ENCODE peak calls at places on chromosomes 2 and 18, in five cellular contexts. G is B cell, U is stomach, C is fibroblast of villous mesenchyme, R is AG04450. S is an unnamed sample.

GRCh38 chr2:4135765-4136164 is 432.4 kb downstream of the DCDC2C start:
- DNase-seq in C (no peak), R (no peak), U (no peak), G (no peak), S (no peak)

GRCh38 chr2:26555246-26556133 is 77.6 kb upstream of the OTOF start:
- DNase-seq in U (no peak), C (no peak), R (no peak), G (no peak), S (no peak)

GRCh38 chr2:239159476-239159911 is 241.3 kb downstream of the HDAC4 start:
- DNase-seq in U (peak; percentile 16), C (no peak), G (no peak), R (no peak), S (no peak)

GRCh38 chr18:62366992-62367391 is 41.9 kb downstream of the TNFRSF11A start:
- DNase-seq in C (no peak), U (no peak), G (no peak), R (no peak), S (no peak)

GRCh38 chr2:95387358-95387757 is 15.2 kb upstream of the FAHD2A start:
- DNase-seq in C (no peak), R (no peak), G (no peak), U (no peak), S (no peak)

GRCh38 chr2:74507145-74507925 is at the start of gene PCGF1:
- DNase-seq in R (peak; percentile 92), U (peak; percentile 100), C (peak; percentile 98), G (peak; percentile 98), S (peak; percentile 98)

GRCh38 chr2:26683583-26683982 is 8.9 kb upstream of the KCNK3 start:
- DNase-seq in R (no peak), G (no peak), C (no peak), U (no peak), S (no peak)

GRCh38 chr2:11862049-11862448 is 115.6 kb downstream of the LPIN1 start:
- DNase-seq in R (no peak), G (no peak), U (no peak), C (no peak), S (no peak)

GRCh38 chr18:54280206-54280550 is 10.9 kb downstream of the POLI start:
- DNase-seq in U (no peak), C (no peak), R (no peak), G (no peak), S (peak; percentile 12)

GRCh38 chr2:137202310-137202709 is 437.0 kb downstream of the THSD7B start:
- DNase-seq in C (no peak), G (no peak), R (no peak), U (no peak), S (no peak)

GRCh38 chr18:21260621-21261020 is 18.6 kb downstream of the GREB1L start:
- DNase-seq in G (no peak), R (no peak), C (no peak), U (no peak), S (no peak)

GRCh38 chr2:112754562-112754961 is 9.8 kb downstream of the CKAP2L start:
- DNase-seq in R (no peak), G (peak; percentile 8), U (no peak), C (no peak), S (no peak)

GRCh38 chr2:100397976-100398375 is 19.5 kb downstream of the CHST10 start:
- DNase-seq in U (no peak), R (no peak), C (no peak), G (no peak), S (no peak)

S was measured in Jurkat, Clone E6-1.